ENCODE peak calls at places on chromosome 18, in ten cellular contexts. I, R, F, S, Z, X, K, L, G and P are unnamed samples.

GRCh38 chr18:48019557-48019956 is 89.1 kb upstream of the SMAD2 start:
- DNase-seq in I (no peak), R (no peak), F (no peak), S (no peak), Z (no peak), X (no peak), K (no peak), L (no peak), G (no peak), P (no peak)

GRCh38 chr18:79400591-79401381 is 5.1 kb downstream of the NFATC1 start:
- DNase-seq in I (peak), R (peak), F (peak), S (peak), Z (no peak), X (no peak), K (no peak), L (no peak), G (no peak), P (no peak)

GRCh38 chr18:45856526-45856925 is 31.1 kb downstream of the SIGLEC15 start:
- DNase-seq in I (no peak), R (no peak), F (no peak), S (no peak), Z (no peak), X (peak), K (no peak), L (peak), G (peak), P (no peak)

GRCh38 chr18:32219431-32219830 is 29.6 kb downstream of the MEP1B start:
- DNase-seq in I (no peak), R (no peak), F (no peak), S (no peak), Z (no peak), X (no peak), K (no peak), L (no peak), G (no peak), P (no peak)

GRCh38 chr18:492451-492850 is 8.1 kb downstream of the COLEC12 start:
- DNase-seq in I (no peak), R (no peak), F (no peak), S (no peak), Z (no peak), X (no peak), K (no peak), L (no peak), G (no peak), P (no peak)

GRCh38 chr18:27887287-27887686 is 289.6 kb downstream of the CDH2 start:
- DNase-seq in I (no peak), R (no peak), F (no peak), S (no peak), Z (no peak), X (no peak), K (no peak), L (peak), G (peak), P (peak)

GRCh38 chr18:62281684-62282083 is 43.4 kb upstream of the TNFRSF11A start:
- DNase-seq in I (no peak), R (no peak), F (no peak), S (no peak), Z (no peak), X (peak), K (no peak), L (peak), G (peak), P (peak)

GRCh38 chr18:62745089-62745751 is 29.9 kb downstream of the PHLPP1 start:
- DNase-seq in I (no peak), R (no peak), F (no peak), S (no peak), Z (no peak), X (no peak), K (no peak), L (no peak), G (no peak), P (no peak)

GRCh38 chr18:28177828-28178635 is 1.1 kb upstream of the CDH2 start:
- DNase-seq in I (no peak), R (peak), F (peak), S (peak), Z (no peak), X (no peak), K (no peak), L (peak), G (peak), P (peak)

GRCh38 chr18:35178260-35178659 is 62.6 kb upstream of the ZNF397 start:
- DNase-seq in I (no peak), R (no peak), F (no peak), S (no peak), Z (no peak), X (peak), K (no peak), L (peak), G (peak), P (peak)

GRCh38 chr18:73409242-73409641 is 541.5 kb upstream of the NETO1 start:
- DNase-seq in I (no peak), R (no peak), F (no peak), S (no peak), Z (no peak), X (no peak), K (no peak), L (peak), G (peak), P (no peak)

GRCh38 chr18:12904012-12904516 is 20.0 kb upstream of the PTPN2 start:
- DNase-seq in I (no peak), R (no peak), F (peak), S (no peak), Z (no peak), X (no peak), K (no peak), L (peak), G (peak), P (peak)

GRCh38 chr18:50127516-50128229 is 67.3 kb downstream of the MYO5B start:
- DNase-seq in I (no peak), R (no peak), F (no peak), S (no peak), Z (no peak), X (no peak), K (no peak), L (no peak), G (no peak), P (no peak)

GRCh38 chr18:37368110-37368812 is 197.3 kb downstream of the CELF4 start:
- DNase-seq in I (no peak), R (no peak), F (no peak), S (no peak), Z (no peak), X (no peak), K (no peak), L (no peak), G (no peak), P (no peak)

GRCh38 chr18:29616885-29617284 is 1425.7 kb downstream of the DSC3 start:
- DNase-seq in I (no peak), R (no peak), F (no peak), S (no peak), Z (no peak), X (no peak), K (no peak), L (no peak), G (no peak), P (no peak)
- TF ChIP-seq CTCF in I (no peak), R (no peak), F (no peak), S (no peak), Z (no peak), X (no peak), K (no peak), L (no peak), G (no peak), P (no peak)

GRCh38 chr18:25595274-25595673 is 243.3 kb upstream of the ZNF521 start:
- DNase-seq in I (no peak), R (no peak), F (no peak), S (no peak), Z (no peak), X (no peak), K (no peak), L (no peak), G (no peak), P (no peak)

GRCh38 chr18:25590456-25590855 is 238.5 kb upstream of the ZNF521 start:
- DNase-seq in I (no peak), R (no peak), F (no peak), S (no peak), Z (no peak), X (no peak), K (no peak), L (no peak), G (no peak), P (no peak)

GRCh38 chr18:25594351-25594750 is 242.4 kb upstream of the ZNF521 start:
- DNase-seq in I (no peak), R (no peak), F (no peak), S (no peak), Z (no peak), X (peak), K (no peak), L (peak), G (no peak), P (peak)

GRCh38 chr18:25587545-25587944 is 235.6 kb upstream of the ZNF521 start:
- DNase-seq in I (no peak), R (no peak), F (no peak), S (no peak), Z (no peak), X (no peak), K (no peak), L (no peak), G (no peak), P (no peak)

GRCh38 chr18:25592804-25593360 is 240.9 kb upstream of the ZNF521 start:
- DNase-seq in I (no peak), R (no peak), F (no peak), S (no peak), Z (no peak), X (no peak), K (no peak), L (no peak), G (no peak), P (no peak)
- TF ChIP-seq CTCF in I (peak), R (no peak), F (no peak), S (no peak), Z (no peak), X (no peak), K (no peak), L (no peak), G (no peak), P (no peak)

DNA sequence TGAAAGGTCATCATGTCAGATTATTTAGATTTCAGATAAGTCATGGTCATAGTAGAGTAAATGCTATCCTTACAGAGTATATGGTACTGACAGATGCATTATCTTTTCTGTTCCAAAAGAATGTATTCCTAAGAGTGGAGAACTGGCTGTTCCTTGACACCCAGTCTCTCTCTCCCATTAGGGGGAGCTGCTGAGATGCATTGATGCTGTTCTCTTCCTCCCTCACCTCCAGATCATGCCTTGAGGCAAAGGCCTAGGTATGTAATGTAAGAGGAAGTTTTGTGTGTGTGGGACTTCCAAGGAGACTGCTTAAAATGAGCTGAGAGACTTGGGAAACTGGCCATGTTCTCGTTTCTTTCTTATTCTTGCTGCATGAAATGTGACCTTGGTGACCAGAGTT is 979.5 kb upstream of the CELF4 start:
- DNase-seq in I (no peak), R (no peak), F (no peak), S (peak), Z (no peak), X (no peak), K (no peak), L (peak), G (no peak), P (no peak)
- TF ChIP-seq CTCF in I (peak), R (no peak), F (peak), S (peak), Z (no peak), X (no peak), K (no peak), L (peak), G (no peak), P (no peak)

GRCh38 chr18:29892960-29893558 is 1149.5 kb downstream of the DSC3 start:
- DNase-seq in I (peak), R (no peak), F (no peak), S (no peak), Z (no peak), X (no peak), K (no peak), L (peak), G (peak), P (no peak)
- TF ChIP-seq CTCF in I (peak), R (peak), F (peak), S (no peak), Z (no peak), X (peak), K (no peak), L (peak), G (peak), P (peak)

DNA sequence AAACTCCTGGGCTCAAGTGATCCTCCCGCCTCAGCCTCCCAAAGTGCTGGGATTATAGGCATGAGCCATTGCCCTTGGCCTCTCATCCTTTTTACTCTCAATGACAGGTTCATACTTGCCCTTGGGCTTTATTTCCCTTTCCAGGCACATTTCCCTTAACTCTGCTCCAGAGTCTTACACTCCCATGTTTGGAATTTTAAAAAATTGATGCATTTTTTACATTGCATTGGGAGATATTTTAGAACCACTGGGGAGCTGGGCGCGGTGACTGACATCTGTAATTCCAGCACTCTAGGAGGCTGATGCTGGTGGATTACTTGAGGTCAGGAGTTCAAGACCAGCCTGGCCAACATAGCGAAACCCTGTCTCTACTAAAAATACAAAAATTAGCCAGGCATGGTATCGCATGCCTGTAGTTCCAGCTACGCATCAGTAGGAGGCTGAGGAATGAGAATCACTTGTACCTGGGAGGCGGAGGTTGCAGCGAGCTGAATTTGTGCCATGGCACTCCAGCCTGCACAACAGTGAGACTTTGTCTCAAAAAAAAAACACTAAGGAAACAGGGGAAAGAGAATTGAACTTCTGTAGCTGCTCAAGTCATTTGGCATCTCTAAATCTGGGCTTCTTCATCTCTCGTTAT is 18.2 kb downstream of the TGIF1 start:
- DNase-seq in I (no peak), R (no peak), F (no peak), S (no peak), Z (no peak), X (no peak), K (no peak), L (no peak), G (no peak), P (no peak)
- TF ChIP-seq CTCF in I (no peak), R (no peak), F (peak), S (no peak), Z (no peak), X (no peak), K (no peak), L (no peak), G (peak), P (no peak)

DNA sequence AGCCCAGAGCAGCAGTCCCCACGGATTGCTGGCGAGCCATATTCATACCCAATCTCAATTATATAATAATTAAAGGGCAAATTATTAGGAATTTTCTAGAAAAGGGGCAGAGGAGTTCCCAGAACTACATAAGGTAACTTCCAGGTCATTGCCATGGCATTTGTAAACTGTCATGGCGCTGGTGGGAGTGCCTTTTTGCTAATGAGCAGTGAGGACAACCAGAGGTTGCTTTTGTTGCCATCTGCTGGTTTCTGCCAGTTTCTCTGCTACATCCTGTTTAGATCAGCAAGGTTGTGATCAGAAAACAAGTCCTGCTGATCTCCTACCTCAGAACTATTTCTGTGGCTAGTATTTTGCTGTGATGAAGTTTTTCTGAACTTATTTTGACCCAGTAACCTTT is 159.8 kb upstream of the PIEZO2 start:
- DNase-seq in I (peak), R (no peak), F (peak), S (no peak), Z (no peak), X (no peak), K (no peak), L (peak), G (peak), P (peak)
- TF ChIP-seq CTCF in I (peak), R (no peak), F (peak), S (no peak), Z (no peak), X (peak), K (no peak), L (peak), G (peak), P (peak)

GRCh38 chr18:23689031-23689615 is at the start of gene LAMA3:
- DNase-seq in I (no peak), R (peak), F (no peak), S (peak), Z (peak), X (peak), K (no peak), L (no peak), G (peak), P (peak)
- TF ChIP-seq CTCF in I (no peak), R (peak), F (no peak), S (peak), Z (peak), X (peak), K (no peak), L (peak), G (peak), P (no peak)

GRCh38 chr18:8717011-8717770 is 11.8 kb downstream of the MTCL1 start:
- DNase-seq in I (no peak), R (no peak), F (no peak), S (no peak), Z (no peak), X (no peak), K (no peak), L (no peak), G (no peak), P (no peak)
- TF ChIP-seq CTCF in I (no peak), R (no peak), F (no peak), S (no peak), Z (no peak), X (no peak), K (no peak), L (no peak), G (no peak), P (no peak)

GRCh38 chr18:58398648-58399398 is 230.1 kb downstream of the ALPK2 start:
- DNase-seq in I (no peak), R (peak), F (no peak), S (no peak), Z (no peak), X (no peak), K (no peak), L (no peak), G (no peak), P (no peak)
- TF ChIP-seq CTCF in I (no peak), R (no peak), F (no peak), S (no peak), Z (no peak), X (no peak), K (no peak), L (no peak), G (no peak), P (no peak)